ENCODE peak calls at places on chromosomes 3 and 15, in four cellular contexts. One of them, this sample, is unnamed. For H3K36me3, the result is how much of the 10 kb centered on the place peaks cover.

GRCh38 chr15:50676799-50677483 is 9.7 kb downstream of the TRPM7 start:
- DNase-seq in psoas muscle: no peak
- DNase-seq in colonic mucosa: no peak
- DNase-seq in ovary: no peak
- DNase-seq in this sample: no peak

GRCh38 chr15:37046876-37047614 is 53.3 kb downstream of the MEIS2 start:
- DNase-seq in ovary: no peak
- DNase-seq in colonic mucosa: no peak
- DNase-seq in psoas muscle: no peak
- DNase-seq in this sample: peak

GRCh38 chr15:63972801-63973200 is 73.5 kb downstream of the DAPK2 start:
- DNase-seq in psoas muscle: no peak
- DNase-seq in colonic mucosa: no peak
- DNase-seq in ovary: no peak
- DNase-seq in this sample: no peak

GRCh38 chr15:64732156-64732860 is 43.1 kb downstream of the RBPMS2 start:
- DNase-seq in ovary: no peak
- DNase-seq in colonic mucosa: no peak
- DNase-seq in psoas muscle: no peak
- DNase-seq in this sample: no peak

GRCh38 chr3:14360123-14360881 is 42.1 kb upstream of the SLC6A6 start:
- DNase-seq in psoas muscle: no peak
- DNase-seq in ovary: no peak
- DNase-seq in colonic mucosa: no peak
- DNase-seq in this sample: peak

GRCh38 chr15:39499151-39499550 is 81.7 kb upstream of the THBS1 start:
- DNase-seq in psoas muscle: no peak
- DNase-seq in colonic mucosa: no peak
- DNase-seq in ovary: no peak
- DNase-seq in this sample: no peak

GRCh38 chr15:67803996-67804843 is 21.1 kb upstream of the SKOR1 start:
- DNase-seq in ovary: no peak
- DNase-seq in colonic mucosa: no peak
- DNase-seq in psoas muscle: peak
- DNase-seq in this sample: no peak

GRCh38 chr3:66036586-66037061 is 2.1 kb downstream of the MAGI1 start:
- DNase-seq in ovary: no peak
- DNase-seq in psoas muscle: no peak
- DNase-seq in colonic mucosa: no peak
- DNase-seq in this sample: no peak

GRCh38 chr3:168077091-168077490 is 18.6 kb downstream of the GOLIM4 start:
- DNase-seq in psoas muscle: no peak
- DNase-seq in colonic mucosa: no peak
- DNase-seq in ovary: no peak
- DNase-seq in this sample: no peak

GRCh38 chr15:88342666-88343065 is 86.1 kb upstream of the NTRK3 start:
- DNase-seq in psoas muscle: no peak
- DNase-seq in colonic mucosa: no peak
- DNase-seq in ovary: no peak
- DNase-seq in this sample: peak

GRCh38 chr3:160754371-160754854 is 1.6 kb upstream of the PPM1L start:
- DNase-seq in psoas muscle: peak
- DNase-seq in colonic mucosa: peak
- DNase-seq in ovary: peak
- DNase-seq in this sample: no peak

GRCh38 chr3:51391075-51391565 is at the start of gene RBM15B:
- DNase-seq in psoas muscle: peak
- DNase-seq in colonic mucosa: peak
- DNase-seq in ovary: peak
- DNase-seq in this sample: peak
- TF ChIP-seq CTCF in psoas muscle: peak
- TF ChIP-seq CTCF in colonic mucosa: peak
- TF ChIP-seq CTCF in ovary: peak
- TF ChIP-seq CTCF in this sample: peak

DNA sequence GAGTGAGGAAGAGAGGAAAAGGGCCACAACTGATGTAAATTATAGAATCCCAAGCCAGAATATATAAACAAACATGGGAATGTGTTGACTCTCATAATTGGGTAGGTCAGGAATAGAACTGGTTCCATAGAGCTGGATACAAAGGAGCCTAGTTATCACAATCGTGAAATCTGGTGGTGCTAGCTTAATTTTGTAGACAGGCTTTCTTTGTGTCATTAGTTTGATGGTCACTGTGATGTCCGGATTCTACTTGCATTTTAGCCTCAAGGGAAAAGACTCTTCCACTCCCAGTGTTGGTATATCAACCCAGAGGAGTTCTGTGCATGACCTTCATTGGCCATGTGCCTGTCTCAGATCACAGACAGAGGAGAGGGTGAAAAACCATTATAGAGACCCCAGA is 81.8 kb downstream of the NLGN1 start:
- DNase-seq in psoas muscle: no peak
- DNase-seq in colonic mucosa: no peak
- DNase-seq in ovary: no peak
- DNase-seq in this sample: no peak
- H3K4me3 ChIP-seq in psoas muscle: no peak
- H3K4me3 ChIP-seq in colonic mucosa: no peak
- H3K4me3 ChIP-seq in ovary: no peak
- H3K4me3 ChIP-seq in this sample: no peak

DNA sequence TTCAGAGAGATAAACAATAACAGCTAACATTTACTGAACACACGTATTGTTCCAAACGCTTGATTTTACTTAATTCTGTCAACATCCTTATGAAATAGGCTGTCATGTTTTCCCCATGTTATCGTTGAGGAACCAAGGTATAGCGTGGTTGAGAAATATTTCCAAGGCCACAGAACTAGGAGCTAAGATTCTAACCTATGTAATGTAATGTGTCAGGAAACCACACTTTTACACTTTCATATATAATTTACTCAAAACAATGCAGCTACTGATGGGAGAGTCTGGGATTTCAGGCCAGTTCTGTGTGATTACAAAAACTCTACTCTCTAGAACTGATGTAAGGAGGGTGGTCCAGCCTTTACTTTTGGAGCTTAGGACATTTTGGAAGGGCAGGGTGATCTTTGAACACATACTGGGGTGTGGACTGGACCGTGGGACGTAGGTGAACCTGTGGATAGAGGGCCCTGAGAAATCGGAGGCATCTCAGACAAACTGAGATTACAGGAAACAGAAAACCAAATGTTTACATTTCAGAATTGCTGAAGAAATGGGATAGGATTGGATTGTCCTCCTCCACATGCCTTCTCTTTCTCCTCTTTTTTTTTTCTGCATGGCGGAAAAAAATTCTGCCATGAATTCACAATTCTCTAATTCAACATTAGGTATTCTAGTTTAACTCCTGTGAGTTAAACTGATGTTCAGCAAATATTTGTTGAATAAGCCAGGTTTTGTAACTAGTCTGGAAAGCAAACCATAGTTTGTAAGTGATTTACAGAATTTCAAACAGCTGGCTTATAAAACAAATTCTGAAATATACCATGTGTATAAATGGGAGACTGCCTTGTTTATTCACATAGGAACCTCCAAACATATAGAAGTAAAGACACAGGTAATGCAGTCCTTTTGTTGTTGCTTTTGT is 100.8 kb downstream of the IL1RAP start:
- DNase-seq in ovary: no peak
- DNase-seq in psoas muscle: no peak
- DNase-seq in colonic mucosa: no peak
- DNase-seq in this sample: no peak
- H3K36me3 ChIP-seq in ovary: under half
- H3K36me3 ChIP-seq in psoas muscle: under half
- H3K36me3 ChIP-seq in colonic mucosa: under half
- H3K36me3 ChIP-seq in this sample: under half

GRCh38 chr3:60742606-60743145 is 508.6 kb downstream of the FHIT start:
- DNase-seq in psoas muscle: peak
- DNase-seq in colonic mucosa: no peak
- DNase-seq in ovary: no peak
- DNase-seq in this sample: no peak
- TF ChIP-seq CTCF in psoas muscle: peak
- TF ChIP-seq CTCF in colonic mucosa: no peak
- TF ChIP-seq CTCF in ovary: no peak
- TF ChIP-seq CTCF in this sample: no peak

This sample was measured in BJ.